ENCODE peak calls at places on chromosomes 11 and 22, in four cellular contexts. O, Z, X and K are unnamed samples.
A peak's percentile ranks its signal among the peaks of the same experiment; 100 is the strongest.

GRCh38 chr11:130819561-130819960 is 96.7 kb downstream of the SNX19 start:
- DNase-seq in Z (no peak), X (no peak), O (no peak), K (no peak)

GRCh38 chr11:128519353-128519752 is 68.0 kb downstream of the ETS1 start:
- DNase-seq in X (no peak), Z (no peak), O (no peak), K (no peak)

GRCh38 chr22:21108379-21109115 is 62.8 kb downstream of the LRRC74B start:
- DNase-seq in X (no peak), O (no peak), Z (no peak), K (no peak)

GRCh38 chr22:21762712-21763581 is 27.4 kb upstream of the YPEL1 start:
- DNase-seq in O (no peak), X (no peak), Z (no peak), K (no peak)

GRCh38 chr11:86719781-86720463 is 47.5 kb upstream of the ME3 start:
- DNase-seq in X (no peak), Z (no peak), O (no peak), K (no peak)

GRCh38 chr22:49936973-49937757 is 18.7 kb downstream of the CRELD2 start:
- DNase-seq in O (no peak), Z (no peak), X (no peak), K (no peak)

GRCh38 chr11:18590573-18590972 is 2.0 kb upstream of the UEVLD start:
- DNase-seq in X (no peak), Z (no peak), O (no peak), K (no peak)

GRCh38 chr11:68040121-68040956 is 1.5 kb downstream of the TCIRG1 start:
- DNase-seq in O (peak; percentile 79), Z (no peak), X (peak; percentile 51), K (no peak)

GRCh38 chr11:8263769-8264410 is at the start of gene LMO1:
- DNase-seq in Z (peak; percentile 44), O (peak; percentile 41), X (peak; percentile 86), K (peak; percentile 54)

GRCh38 chr11:8813658-8814057 is 97.3 kb upstream of the AKIP1 start:
- DNase-seq in O (peak; percentile 83), Z (peak; percentile 73), X (peak; percentile 80), K (peak; percentile 79)

GRCh38 chr11:11555228-11555627 is 66.6 kb downstream of the GALNT18 start:
- DNase-seq in X (no peak), O (no peak), Z (no peak), K (no peak)

GRCh38 chr22:39117585-39118191 is 20.6 kb downstream of the APOBEC3H start:
- DNase-seq in Z (peak; percentile 53), X (peak; percentile 30), O (peak; percentile 60), K (peak; percentile 24)

GRCh38 chr22:49880281-49880680 is 26.6 kb downstream of the ZBED4 start:
- DNase-seq in X (no peak), O (no peak), Z (no peak), K (no peak)

GRCh38 chr11:129894281-129895125 is 875 bp downstream of the NFRKB start:
- DNase-seq in O (no peak), X (no peak), Z (no peak), K (no peak)

GRCh38 chr11:3177931-3178330 is 12.8 kb upstream of the OSBPL5 start:
- DNase-seq in O (no peak), Z (no peak), X (no peak), K (no peak)

GRCh38 chr22:46280999-46281623 is 13.3 kb downstream of the TTC38 start:
- DNase-seq in Z (no peak), O (no peak), X (no peak), K (no peak)

GRCh38 chr11:119678351-119678750 is 50.6 kb downstream of the NECTIN1 start:
- DNase-seq in Z (no peak), O (no peak), X (no peak), K (no peak)

GRCh38 chr11:101707477-101707876 is 123.7 kb upstream of the TRPC6 start:
- DNase-seq in X (no peak), O (no peak), Z (no peak), K (no peak)

GRCh38 chr11:81874627-81875026 is 859.0 kb downstream of the FAM181B start:
- DNase-seq in X (no peak), Z (no peak), O (no peak), K (no peak)

GRCh38 chr11:63945482-63946163 is 6.8 kb downstream of the NAA40 start:
- DNase-seq in Z (peak; percentile 36), X (peak; percentile 58), O (peak; percentile 62), K (peak; percentile 48)

GRCh38 chr22:48824673-48825651 is 1002.7 kb downstream of the BRD1 start:
- DNase-seq in O (no peak), X (no peak), Z (no peak), K (no peak)

GRCh38 chr11:69321877-69322350 is 28.0 kb downstream of the MYEOV start:
- DNase-seq in X (no peak), Z (no peak), O (no peak), K (no peak)

GRCh38 chr22:32660292-32660691 is 141.2 kb upstream of the TIMP3 start:
- DNase-seq in O (peak; percentile 78), X (peak; percentile 69), Z (peak; percentile 37), K (peak; percentile 4)

GRCh38 chr11:11149671-11150459 is 203.2 kb downstream of the CSNK2A3 start:
- DNase-seq in O (no peak), X (no peak), Z (no peak), K (no peak)

GRCh38 chr22:26316732-26317131 is 112.3 kb upstream of the ASPHD2 start:
- DNase-seq in O (no peak), X (no peak), Z (no peak), K (no peak)

GRCh38 chr22:49156662-49157285 is 670.9 kb downstream of the BRD1 start:
- DNase-seq in O (no peak), X (no peak), Z (no peak), K (no peak)

GRCh38 chr22:38031491-38031890 is 25.7 kb upstream of the PICK1 start:
- DNase-seq in Z (no peak), O (no peak), X (no peak), K (no peak)

GRCh38 chr22:20080776-20081654 is 974 bp downstream of the DGCR8 start:
- DNase-seq in O (peak; percentile 43), Z (no peak), X (peak; percentile 74), K (no peak)

GRCh38 chr22:27124336-27125023 is 467.1 kb downstream of the MIAT start:
- DNase-seq in Z (no peak), O (no peak), X (no peak), K (no peak)

GRCh38 chr11:32325187-32325586 is 110.2 kb downstream of the WT1 start:
- DNase-seq in X (no peak), O (no peak), Z (no peak), K (no peak)

GRCh38 chr11:26777276-26777939 is 55.5 kb upstream of the SLC5A12 start:
- DNase-seq in O (no peak), Z (no peak), X (no peak), K (no peak)

GRCh38 chr11:46731545-46731944 is 12.5 kb downstream of the F2 start:
- DNase-seq in X (no peak), O (no peak), Z (no peak), K (no peak)

DNA sequence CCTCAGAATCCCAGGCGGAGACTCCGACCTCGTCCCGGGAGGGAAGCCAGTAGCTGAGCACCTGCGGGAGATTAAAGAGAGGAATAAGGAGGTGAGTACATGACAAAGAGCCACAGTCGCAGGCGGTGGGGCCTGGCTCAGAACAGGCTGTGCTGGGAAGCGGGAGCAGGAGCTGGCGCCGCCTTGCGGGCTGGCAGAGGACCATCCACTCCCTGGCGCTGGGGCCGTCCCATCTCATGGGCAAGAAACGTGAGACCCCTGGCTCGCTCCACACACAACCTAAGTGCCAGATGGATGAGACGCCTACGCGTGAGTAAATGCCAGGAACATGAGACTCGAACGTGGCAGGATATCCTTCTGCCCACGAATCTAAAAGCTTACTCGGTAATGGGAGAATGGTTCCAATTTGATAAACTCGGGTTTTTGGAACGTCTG is 6.3 kb downstream of the CEND1 start:
- DNase-seq in Z (peak; percentile 78), X (no peak), O (no peak), K (no peak)
- TF ChIP-seq TCF7L2 in Z (peak; percentile 86), X (no peak), O (no peak), K (no peak)

DNA sequence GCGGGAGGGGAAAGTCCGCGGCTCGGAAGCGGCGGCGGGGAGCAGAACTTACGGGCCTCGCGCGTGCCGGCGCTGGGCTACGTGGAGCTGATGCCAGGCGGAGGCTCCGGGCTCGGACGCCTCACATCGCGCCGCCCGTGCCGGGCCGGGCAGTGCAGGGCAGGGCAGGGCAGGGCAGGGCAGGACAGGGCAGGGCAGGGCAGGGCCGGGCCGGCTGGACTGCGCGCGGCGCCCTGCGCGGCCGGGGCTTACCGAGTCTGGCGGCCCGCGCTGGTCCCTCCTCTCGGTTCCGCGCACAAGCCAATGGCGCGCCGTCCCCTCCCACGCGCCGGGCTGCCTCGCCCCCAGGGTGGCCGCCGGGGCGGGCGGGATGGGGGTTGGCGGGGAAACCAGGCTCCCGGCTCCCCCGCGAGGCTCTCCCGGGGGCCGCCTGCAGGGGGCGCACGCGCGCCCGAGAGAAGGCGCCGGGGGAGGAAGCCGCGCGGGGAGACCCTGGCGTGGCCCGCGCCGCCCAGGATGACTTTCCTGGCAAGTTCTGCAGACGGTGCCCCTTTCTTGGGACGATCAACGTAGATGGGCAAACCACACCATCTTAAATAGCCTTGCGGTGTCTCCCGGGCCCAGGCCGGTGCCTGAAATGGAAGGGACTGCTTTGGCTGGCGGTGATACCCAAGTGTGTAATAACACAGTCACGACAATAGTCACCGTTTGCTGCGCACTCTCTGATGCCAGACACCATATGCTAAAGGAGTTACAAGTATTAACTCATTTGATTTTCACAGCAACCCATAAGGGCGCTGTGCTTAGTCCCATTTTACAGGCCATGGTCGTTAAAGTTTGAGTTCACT is at the start of gene TP53I11:
- DNase-seq in X (peak; percentile 92), O (no peak), Z (peak; percentile 48), K (no peak)
- H3K27ac ChIP-seq in X (no peak within 1 kb of the TSS), O (no peak within 1 kb of the TSS), Z (peak within 1 kb of the TSS; percentile 80), K (peak within 1 kb of the TSS; percentile 72)

GRCh38 chr22:41524283-41524682 is 20.0 kb downstream of the POLR3H start:
- DNase-seq in X (no peak), O (no peak), Z (no peak), K (no peak)

GRCh38 chr22:41525450-41526225 is 18.6 kb downstream of the POLR3H start:
- DNase-seq in Z (no peak), X (no peak), O (no peak), K (no peak)

GRCh38 chr22:41522813-41523212 is 21.5 kb downstream of the POLR3H start:
- DNase-seq in Z (no peak), O (no peak), X (no peak), K (no peak)

GRCh38 chr22:41524809-41525449 is 19.3 kb downstream of the POLR3H start:
- DNase-seq in O (no peak), Z (no peak), X (no peak), K (no peak)

GRCh38 chr22:41523464-41524221 is 20.6 kb downstream of the POLR3H start:
- DNase-seq in O (no peak), Z (no peak), X (peak; percentile 63), K (no peak)
- TF ChIP-seq TCF7L2 in O (no peak), Z (no peak), X (no peak), K (no peak)

GRCh38 chr11:34341096-34341495 is 16.7 kb downstream of the ABTB2 start:
- DNase-seq in X (no peak), Z (no peak), O (no peak), K (no peak)
- H3K27ac ChIP-seq in X (no peak overlapping the region), Z (no peak overlapping the region), O (no peak overlapping the region), K (no peak overlapping the region)

GRCh38 chr11:111734383-111735261 is 31.6 kb downstream of the PPP2R1B start:
- DNase-seq in Z (no peak), O (no peak), X (no peak), K (no peak)
- TF ChIP-seq TCF7L2 in Z (no peak), O (no peak), X (no peak), K (no peak)

GRCh38 chr11:60389279-60389910 is 6.9 kb upstream of the MS4A14 start:
- DNase-seq in X (no peak), O (no peak), Z (no peak), K (no peak)
- H3K27ac ChIP-seq in X (no peak overlapping the region), O (no peak overlapping the region), Z (no peak overlapping the region), K (no peak overlapping the region)